ENCODE peak calls at places on chromosome 12, in eight cellular contexts. E is right atrium auricular region, L is psoas muscle, N is spleen, Y is cardiac muscle cell, H is tibial nerve, J is uterus, P is AG04450. F is an unnamed sample.

GRCh38 chr12:713281-713875 is 39.0 kb upstream of the WNK1 start:
- DNase-seq in E (no peak), L (no peak), N (no peak), Y (no peak), H (no peak), J (no peak), P (no peak), F (no peak)

GRCh38 chr12:132163911-132164288 is 19.6 kb downstream of the NOC4L start:
- DNase-seq in E (no peak), L (peak), N (peak), Y (no peak), H (no peak), J (no peak), P (no peak), F (no peak)

GRCh38 chr12:106919910-106920544 is 35.7 kb upstream of the TMEM263 start:
- DNase-seq in E (no peak), L (no peak), N (no peak), Y (peak), H (peak), J (no peak), P (peak), F (no peak)

GRCh38 chr12:16531623-16532022 is 74.3 kb downstream of the LMO3 start:
- DNase-seq in E (no peak), L (no peak), N (no peak), Y (no peak), H (no peak), J (no peak), P (no peak), F (no peak)

GRCh38 chr12:110556705-110557104 is 26.4 kb downstream of the PPTC7 start:
- DNase-seq in E (no peak), L (no peak), N (no peak), Y (no peak), H (no peak), J (no peak), P (no peak), F (no peak)

GRCh38 chr12:10718279-10718821 is 4.8 kb downstream of the YBX3 start:
- DNase-seq in E (no peak), L (no peak), N (no peak), Y (peak), H (no peak), J (no peak), P (peak), F (no peak)

GRCh38 chr12:3275171-3276041 is 198.2 kb downstream of the TSPAN9 start:
- DNase-seq in E (no peak), L (peak), N (peak), Y (peak), H (peak), J (peak), P (peak), F (peak)

GRCh38 chr12:127500513-127500912 is 766.5 kb upstream of the TMEM132C start:
- DNase-seq in E (no peak), L (no peak), N (no peak), Y (no peak), H (no peak), J (no peak), P (no peak), F (no peak)

GRCh38 chr12:48356041-48356768 is 5.5 kb upstream of the ZNF641 start:
- DNase-seq in E (no peak), L (no peak), N (no peak), Y (no peak), H (no peak), J (no peak), P (no peak), F (no peak)

GRCh38 chr12:43692064-43692463 is 66.5 kb downstream of the PUS7L start:
- DNase-seq in E (no peak), L (no peak), N (no peak), Y (peak), H (no peak), J (no peak), P (no peak), F (no peak)

GRCh38 chr12:124174406-124174805 is 120.5 kb upstream of the RFLNA start:
- DNase-seq in E (no peak), L (no peak), N (no peak), Y (peak), H (no peak), J (no peak), P (no peak), F (no peak)

GRCh38 chr12:85156569-85156968 is 120.4 kb downstream of the LRRIQ1 start:
- DNase-seq in E (no peak), L (no peak), N (no peak), Y (no peak), H (no peak), J (no peak), P (no peak), F (no peak)

GRCh38 chr12:130017571-130018449 is 114.0 kb upstream of the TMEM132D start:
- DNase-seq in E (no peak), L (peak), N (no peak), Y (no peak), H (no peak), J (no peak), P (no peak), F (no peak)

GRCh38 chr12:94148841-94149780 is 734 bp downstream of the PLXNC1 start:
- DNase-seq in E (no peak), L (peak), N (peak), Y (peak), H (no peak), J (peak), P (no peak), F (peak)

GRCh38 chr12:46559311-46559710 is 186.7 kb upstream of the SLC38A2 start:
- DNase-seq in E (no peak), L (no peak), N (no peak), Y (peak), H (no peak), J (no peak), P (no peak), F (no peak)

GRCh38 chr12:74476234-74476633 is 61.4 kb upstream of the ATXN7L3B start:
- DNase-seq in E (no peak), L (no peak), N (no peak), Y (no peak), H (no peak), J (no peak), P (no peak), F (no peak)

GRCh38 chr12:18754118-18754707 is 16.3 kb downstream of the CAPZA3 start:
- DNase-seq in E (no peak), L (no peak), N (no peak), Y (no peak), H (no peak), J (no peak), P (no peak), F (no peak)

GRCh38 chr12:96263449-96263902 is 69.3 kb downstream of the ELK3 start:
- DNase-seq in E (no peak), L (no peak), N (no peak), Y (peak), H (no peak), J (no peak), P (no peak), F (peak)

GRCh38 chr12:30729547-30729946 is 25.2 kb downstream of the CAPRIN2 start:
- DNase-seq in E (no peak), L (no peak), N (no peak), Y (no peak), H (no peak), J (no peak), P (no peak), F (no peak)

GRCh38 chr12:20011200-20011599 is 357.1 kb upstream of the PDE3A start:
- DNase-seq in E (no peak), L (no peak), N (no peak), Y (peak), H (peak), J (no peak), P (no peak), F (no peak)

GRCh38 chr12:108079731-108080130 is 49.4 kb upstream of the WSCD2 start:
- DNase-seq in E (no peak), L (no peak), N (no peak), Y (no peak), H (no peak), J (no peak), P (no peak), F (no peak)

GRCh38 chr12:91404362-91404899 is 221.8 kb upstream of the DCN start:
- DNase-seq in E (no peak), L (no peak), N (no peak), Y (no peak), H (no peak), J (no peak), P (no peak), F (no peak)

GRCh38 chr12:64080319-64081008 is 141.6 kb downstream of the KICS2 start:
- DNase-seq in E (no peak), L (no peak), N (no peak), Y (peak), H (no peak), J (no peak), P (no peak), F (no peak)

GRCh38 chr12:53427905-53428594 is 4.4 kb downstream of the AMHR2 start:
- DNase-seq in E (no peak), L (no peak), N (peak), Y (peak), H (no peak), J (no peak), P (peak), F (no peak)

GRCh38 chr12:96196781-96197180 is 2.6 kb downstream of the ELK3 start:
- DNase-seq in E (no peak), L (no peak), N (no peak), Y (no peak), H (no peak), J (no peak), P (no peak), F (no peak)

GRCh38 chr12:64675795-64676194 is 65.5 kb downstream of the RASSF3 start:
- DNase-seq in E (no peak), L (no peak), N (no peak), Y (peak), H (no peak), J (no peak), P (no peak), F (no peak)

DNA sequence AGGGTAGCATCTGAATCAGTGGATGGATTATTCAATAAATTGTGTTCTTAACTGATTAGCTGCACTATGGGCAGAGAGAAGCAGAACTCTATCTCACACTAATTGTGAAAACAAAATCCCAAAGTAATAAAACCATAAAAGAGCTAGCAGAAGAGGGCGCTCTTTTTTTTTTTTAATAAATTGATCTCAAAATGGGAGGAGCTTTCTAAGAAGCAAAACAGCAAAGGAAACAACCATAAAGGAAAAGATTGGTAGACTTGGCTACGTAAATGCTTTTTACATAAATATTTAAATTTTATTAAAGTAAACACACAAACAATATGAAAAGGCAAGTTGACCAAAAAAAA is 1.5 kb upstream of the TM7SF3 start:
- DNase-seq in E (no peak), L (no peak), N (no peak), Y (peak), H (no peak), J (no peak), P (no peak), F (no peak)
- TF ChIP-seq CTCF in E (peak), L (peak), N (peak), Y (peak), H (peak), J (peak), P (peak), F (peak)

DNA sequence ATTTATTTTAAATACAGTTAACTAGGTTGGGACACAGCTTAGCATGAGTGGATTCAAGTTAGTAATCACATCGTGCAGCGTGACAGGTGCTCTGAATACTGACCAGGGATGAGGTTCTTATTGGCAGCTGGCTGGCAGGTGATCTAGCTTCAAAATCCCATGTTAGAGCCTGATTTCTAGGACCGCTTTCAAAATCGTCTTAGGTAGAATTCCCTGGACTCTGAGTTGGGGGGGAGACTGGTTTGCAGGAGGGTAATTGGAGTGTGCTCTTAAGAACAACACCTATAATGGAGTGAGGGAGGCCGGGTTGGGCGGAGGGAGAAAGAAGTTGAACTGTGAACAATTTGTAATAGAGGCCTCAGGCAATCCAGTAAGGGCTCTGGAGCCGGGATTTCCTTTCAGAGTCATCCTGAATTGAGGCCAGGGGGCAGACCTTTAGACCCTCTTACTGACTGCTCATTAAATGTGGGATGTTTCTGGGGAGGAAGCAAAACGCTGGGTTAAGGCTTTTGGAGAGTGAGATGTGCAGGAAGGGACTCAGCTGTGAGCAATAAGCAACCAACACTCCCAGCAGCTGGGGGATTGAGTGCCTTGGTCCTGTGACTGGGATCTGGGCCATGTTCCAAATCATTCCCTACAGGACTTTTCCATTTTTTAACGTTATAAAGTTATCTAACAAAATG is 920 bp upstream of the YARS2 start:
- DNase-seq in E (no peak), L (no peak), N (peak), Y (no peak), H (no peak), J (no peak), P (no peak), F (no peak)
- H3K27ac ChIP-seq in E (no peak), L (peak), N (peak), Y (peak), H (peak), J (peak), P (no peak), F (no peak)

GRCh38 chr12:57632369-57632897 is 568 bp downstream of the B4GALNT1 start:
- DNase-seq in E (peak), L (no peak), N (no peak), Y (no peak), H (no peak), J (no peak), P (no peak), F (no peak)
- TF ChIP-seq CTCF in E (no peak), L (no peak), N (no peak), Y (no peak), H (no peak), J (no peak), P (no peak), F (no peak)

DNA sequence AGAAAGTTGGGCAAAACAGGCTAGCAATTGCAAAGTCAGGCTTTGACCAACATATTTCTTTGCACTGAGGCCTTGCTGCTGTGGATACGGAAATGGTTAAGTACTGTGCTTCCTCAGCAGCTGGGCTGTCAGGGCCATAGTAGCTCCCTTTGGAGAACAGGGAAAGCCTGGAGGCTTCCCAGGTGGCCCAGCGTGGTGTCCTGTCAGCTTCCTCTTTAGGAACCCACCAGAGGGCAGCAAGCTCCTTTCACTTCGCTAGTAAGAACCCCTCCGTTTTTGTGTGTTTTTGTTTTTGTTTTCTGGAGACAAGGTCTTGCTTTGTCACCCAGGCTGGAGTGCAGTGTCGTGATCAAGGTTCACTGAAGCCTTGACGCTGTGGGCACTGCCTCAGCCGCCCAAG is 1.7 kb upstream of the CFAP251 start:
- DNase-seq in E (no peak), L (no peak), N (no peak), Y (peak), H (no peak), J (peak), P (no peak), F (no peak)
- H3K27ac ChIP-seq in E (no peak), L (no peak), N (peak), Y (no peak), H (no peak), J (no peak), P (no peak), F (no peak)

GRCh38 chr12:27462151-27462694 is 15.7 kb downstream of the SMCO2 start:
- DNase-seq in E (no peak), L (no peak), N (no peak), Y (peak), H (no peak), J (no peak), P (peak), F (no peak)

GRCh38 chr12:27462851-27463250 is 16.3 kb downstream of the SMCO2 start:
- DNase-seq in E (no peak), L (no peak), N (no peak), Y (peak), H (no peak), J (peak), P (no peak), F (no peak)

GRCh38 chr12:27460471-27460978 is 14.0 kb downstream of the SMCO2 start:
- DNase-seq in E (no peak), L (no peak), N (no peak), Y (peak), H (no peak), J (no peak), P (no peak), F (no peak)

GRCh38 chr12:27467641-27468040 is 21.1 kb downstream of the SMCO2 start:
- DNase-seq in E (no peak), L (no peak), N (no peak), Y (no peak), H (no peak), J (no peak), P (no peak), F (no peak)

DNA sequence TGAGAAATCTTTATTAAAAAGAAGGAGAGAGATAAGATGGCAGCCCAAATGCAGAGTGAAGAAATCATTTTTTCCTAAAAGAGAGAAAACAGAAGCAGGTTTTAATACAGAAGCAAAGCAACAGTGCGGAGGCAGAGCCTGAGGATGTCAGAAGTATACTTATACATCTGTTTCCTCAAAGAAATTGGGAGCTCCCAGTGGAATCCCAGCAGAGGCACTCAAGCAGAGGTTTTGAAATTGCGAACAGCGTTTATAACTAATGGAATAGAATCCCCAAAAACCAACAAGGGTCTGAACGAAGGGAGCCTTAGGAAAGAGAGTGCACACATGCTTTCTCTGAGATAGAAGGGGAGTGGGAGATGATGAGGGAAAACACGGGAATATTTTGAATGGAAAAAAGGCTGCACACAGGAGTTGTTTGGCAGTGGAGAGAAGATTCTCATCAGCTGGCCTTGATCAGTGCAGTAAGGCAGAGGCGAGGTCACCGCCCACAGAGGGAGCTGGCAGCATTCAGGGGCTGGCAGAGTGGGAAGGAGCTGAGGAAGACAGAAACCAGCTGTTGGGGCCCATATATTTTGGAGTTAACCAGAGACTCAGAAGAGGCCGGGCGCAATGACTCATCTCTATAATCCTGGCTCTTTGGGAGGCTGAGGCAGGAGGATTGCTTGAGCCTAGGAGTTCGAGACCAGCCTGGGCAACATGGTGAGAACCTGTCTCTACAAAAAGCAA is 17.5 kb downstream of the SMCO2 start:
- DNase-seq in E (peak), L (peak), N (no peak), Y (peak), H (no peak), J (peak), P (peak), F (no peak)
- TF ChIP-seq CTCF in E (no peak), L (no peak), N (no peak), Y (no peak), H (no peak), J (no peak), P (no peak), F (no peak)